ENCODE peak calls at places on chromosomes 16 and 17, in five cellular contexts. C, E, X, B and V are unnamed samples.

GRCh38 chr17:7497228-7497627 is 13.1 kb downstream of the POLR2A start:
- DNase-seq in C (no peak), E (no peak), X (no peak), B (no peak), V (no peak)

GRCh38 chr16:83793179-83793578 is 14.6 kb upstream of the HSBP1 start:
- DNase-seq in C (no peak), E (no peak), X (no peak), B (no peak), V (peak)

GRCh38 chr16:53558665-53559064 is 55.7 kb upstream of the AKTIP start:
- DNase-seq in C (no peak), E (no peak), X (no peak), B (no peak), V (no peak)

GRCh38 chr16:4631444-4631843 is 6.8 kb downstream of the MGRN1 start:
- DNase-seq in C (no peak), E (no peak), X (no peak), B (no peak), V (no peak)

GRCh38 chr17:12974319-12974661 is 43.5 kb downstream of the ELAC2 start:
- DNase-seq in C (no peak), E (peak), X (no peak), B (no peak), V (no peak)

GRCh38 chr16:88767546-88767945 is 17.5 kb downstream of the PIEZO1 start:
- DNase-seq in C (no peak), E (no peak), X (no peak), B (no peak), V (no peak)

GRCh38 chr16:62954144-62955032 is 918.1 kb upstream of the CDH8 start:
- DNase-seq in C (no peak), E (no peak), X (peak), B (no peak), V (peak)

GRCh38 chr16:12317856-12318591 is 341.5 kb downstream of the SNX29 start:
- DNase-seq in C (no peak), E (no peak), X (no peak), B (no peak), V (no peak)

GRCh38 chr16:22093952-22094351 is 1.6 kb downstream of the VWA3A start:
- DNase-seq in C (no peak), E (no peak), X (no peak), B (no peak), V (no peak)

GRCh38 chr17:81553616-81554181 is 1.5 kb upstream of the FAAP100 start:
- DNase-seq in C (peak), E (no peak), X (no peak), B (peak), V (no peak)

GRCh38 chr16:56294599-56294998 is 103.3 kb downstream of the GNAO1 start:
- DNase-seq in C (peak), E (no peak), X (no peak), B (peak), V (no peak)

GRCh38 chr17:381941-382643 is 29.5 kb upstream of the RPH3AL start:
- DNase-seq in C (no peak), E (no peak), X (no peak), B (no peak), V (peak)

GRCh38 chr16:20844054-20844453 is 37.7 kb downstream of the REXO5 start:
- DNase-seq in C (no peak), E (no peak), X (no peak), B (no peak), V (no peak)

GRCh38 chr16:22727285-22728166 is 86.4 kb upstream of the HS3ST2 start:
- DNase-seq in C (no peak), E (no peak), X (no peak), B (no peak), V (no peak)

GRCh38 chr16:57600952-57601580 is 27.4 kb upstream of the ADGRG1 start:
- DNase-seq in C (no peak), E (no peak), X (no peak), B (no peak), V (no peak)

GRCh38 chr17:45809484-45809883 is 25.4 kb downstream of the CRHR1 start:
- DNase-seq in C (no peak), E (no peak), X (no peak), B (no peak), V (no peak)

GRCh38 chr17:10127819-10128375 is 70.5 kb downstream of the GAS7 start:
- DNase-seq in C (peak), E (peak), X (peak), B (peak), V (peak)

GRCh38 chr17:55248077-55248476 is 16.7 kb upstream of the HLF start:
- DNase-seq in C (no peak), E (no peak), X (no peak), B (no peak), V (no peak)

GRCh38 chr17:17496189-17497064 is at the start of gene RASD1:
- DNase-seq in C (peak), E (peak), X (peak), B (peak), V (peak)

GRCh38 chr17:17498606-17499301 is 2.6 kb upstream of the RASD1 start:
- DNase-seq in C (no peak), E (no peak), X (no peak), B (no peak), V (peak)

GRCh38 chr17:17495448-17496188 is 577 bp downstream of the RASD1 start:
- DNase-seq in C (no peak), E (peak), X (peak), B (peak), V (peak)

GRCh38 chr17:17497845-17498520 is 1.8 kb upstream of the RASD1 start:
- DNase-seq in C (no peak), E (no peak), X (no peak), B (no peak), V (no peak)

GRCh38 chr17:17497065-17497844 is 1.1 kb upstream of the RASD1 start:
- DNase-seq in C (peak), E (no peak), X (no peak), B (peak), V (peak)
- H3K4me3 ChIP-seq in C (peak), E (peak), X (no peak), B (peak), V (peak)

GRCh38 chr17:73123606-73124320 is 31.3 kb upstream of the SLC39A11 start:
- DNase-seq in C (no peak), E (no peak), X (no peak), B (no peak), V (no peak)
- H3K4me3 ChIP-seq in C (no peak), E (no peak), X (no peak), B (no peak), V (no peak)

DNA sequence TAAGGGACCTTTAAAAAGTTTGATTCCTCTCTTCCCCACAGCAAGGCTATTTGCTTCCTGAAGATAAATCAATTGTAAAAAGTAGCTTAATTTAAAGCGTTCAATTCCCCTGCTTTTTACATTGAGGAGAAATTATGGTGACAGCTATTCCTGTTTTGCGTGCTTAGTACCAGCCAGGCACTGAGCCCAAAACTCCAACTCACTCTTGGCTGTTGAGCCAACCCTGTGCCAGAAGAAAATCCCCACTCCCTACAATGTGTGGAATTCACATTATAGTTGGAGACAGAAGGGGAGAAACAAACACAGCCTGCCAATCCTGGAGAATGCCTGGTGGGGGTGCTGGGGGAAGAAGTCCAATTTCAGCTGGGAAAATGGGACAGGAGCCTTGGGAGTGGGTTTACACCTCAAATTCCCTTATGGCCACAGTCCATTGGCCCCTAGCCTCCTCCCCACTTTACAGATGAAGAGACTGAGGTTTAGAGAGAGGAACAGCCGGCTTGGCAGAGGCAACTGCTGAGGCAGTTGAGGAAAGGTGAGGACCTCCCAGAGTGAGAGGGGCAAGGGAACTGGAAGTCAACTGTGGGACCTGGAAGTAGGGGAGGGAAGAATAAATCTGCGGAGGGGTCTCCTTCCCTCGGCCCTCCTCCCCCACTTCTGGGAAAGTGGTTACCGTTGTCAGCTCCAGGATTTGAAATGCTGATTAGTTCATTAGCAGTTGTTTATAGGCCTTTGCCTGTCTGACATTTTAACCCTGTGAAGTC is 26.1 kb downstream of the CDH1 start:
- DNase-seq in C (no peak), E (no peak), X (peak), B (peak), V (peak)
- H3K4me3 ChIP-seq in C (no peak), E (no peak), X (no peak), B (no peak), V (no peak)

GRCh38 chr17:58416937-58417299 is 416 bp downstream of the RNF43 start:
- DNase-seq in C (no peak), E (peak), X (peak), B (no peak), V (peak)
- H3K4me3 ChIP-seq in C (no peak), E (no peak), X (no peak), B (peak), V (peak)

GRCh38 chr17:78125138-78125913 is 3.2 kb downstream of the TMC6 start:
- DNase-seq in C (no peak), E (no peak), X (no peak), B (no peak), V (no peak)
- H3K4me3 ChIP-seq in C (no peak), E (no peak), X (no peak), B (no peak), V (no peak)

GRCh38 chr16:85689285-85689949 is 663 bp upstream of the GINS2 start:
- DNase-seq in C (no peak), E (no peak), X (no peak), B (peak), V (peak)
- H3K4me3 ChIP-seq in C (peak), E (no peak), X (no peak), B (peak), V (peak)

DNA sequence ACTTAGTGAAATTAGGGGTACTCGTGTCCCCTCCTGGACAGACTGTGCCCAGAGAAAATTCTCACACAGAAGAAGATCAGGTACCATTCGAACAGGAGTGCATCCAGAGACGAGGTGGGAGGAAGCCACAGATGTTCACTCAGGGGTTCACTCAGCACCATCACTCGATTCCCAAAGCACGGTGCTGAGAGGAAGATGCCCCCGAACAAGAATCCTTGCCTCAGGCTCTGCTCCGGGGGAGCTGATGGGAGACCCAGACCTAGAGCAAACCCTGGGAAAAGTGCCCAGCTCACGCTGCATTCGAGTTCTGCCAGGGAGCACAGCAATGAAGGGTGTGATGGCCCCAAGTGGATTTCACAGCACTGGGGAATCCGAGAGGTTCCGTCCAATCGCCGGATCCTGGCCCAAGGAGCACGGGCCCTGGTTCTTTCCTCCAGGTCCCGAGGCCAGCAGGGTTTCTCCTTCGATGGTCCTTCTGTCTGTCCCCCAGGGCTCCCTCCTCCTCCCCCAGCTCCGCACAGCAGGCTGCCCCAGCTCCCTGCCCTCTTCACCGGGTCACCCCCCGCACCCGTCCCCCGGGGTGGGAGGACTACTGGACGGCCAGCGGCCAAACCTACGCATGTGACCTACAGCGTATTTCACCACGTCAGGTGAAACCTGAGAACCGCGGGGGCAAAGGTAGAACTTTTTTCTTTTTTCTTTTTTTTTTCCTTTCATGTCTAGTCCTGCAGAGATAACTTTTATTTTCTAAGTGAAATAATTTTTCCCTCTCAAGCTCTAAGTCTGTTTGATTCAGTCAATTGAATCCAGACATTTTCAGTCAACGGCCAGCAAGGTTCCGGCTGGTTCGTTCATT is 10.2 kb upstream of the UBE2I start:
- DNase-seq in C (no peak), E (peak), X (no peak), B (no peak), V (peak)
- H3K4me3 ChIP-seq in C (no peak), E (no peak), X (no peak), B (no peak), V (no peak)

DNA sequence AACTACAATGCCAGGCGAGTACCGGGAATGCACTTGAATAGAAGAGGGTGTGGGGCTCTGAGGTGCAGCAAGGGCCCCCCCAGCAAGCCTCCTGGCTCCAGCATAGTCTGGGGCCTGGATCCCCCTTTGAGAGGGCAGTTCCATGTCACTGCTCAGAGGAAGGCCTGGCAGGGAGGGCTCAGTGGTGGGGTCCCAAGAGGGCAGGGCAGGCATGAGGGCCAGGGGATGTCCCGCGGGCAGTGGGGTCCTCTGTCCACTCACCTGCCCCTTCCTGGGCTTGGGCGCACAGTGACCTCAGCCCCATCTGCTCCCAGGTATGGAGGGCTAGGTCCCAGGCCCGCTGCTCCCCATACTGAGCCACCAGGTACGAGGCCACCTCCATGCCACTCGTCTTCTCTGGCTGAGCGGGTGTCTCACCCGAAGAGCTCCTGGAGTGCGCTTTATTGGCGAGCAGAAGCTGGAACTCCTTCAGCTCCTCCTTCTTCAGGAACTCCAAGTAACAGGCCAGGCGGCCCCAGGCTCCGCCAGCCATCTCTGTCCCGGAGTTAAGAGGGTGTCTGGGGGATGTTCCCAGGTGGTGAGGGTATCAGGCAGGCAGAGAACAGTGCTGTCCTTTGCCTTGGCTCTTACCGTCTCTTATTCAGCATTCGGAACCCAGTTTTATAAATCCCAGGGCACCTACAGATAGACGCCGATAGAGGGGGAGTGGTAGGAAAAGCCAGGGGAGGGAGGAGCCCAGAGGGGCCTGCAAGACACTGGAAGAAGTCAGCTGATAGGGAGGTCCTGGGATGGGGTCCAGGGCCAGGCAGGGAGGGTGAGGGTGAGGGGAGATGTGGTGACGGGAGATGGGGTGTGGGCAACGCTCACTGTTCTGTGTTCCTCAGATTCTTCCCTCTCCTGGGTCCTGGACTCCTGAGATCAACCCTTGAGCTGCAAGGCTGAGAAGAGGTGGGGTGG is 605 bp downstream of the NLRP1 start:
- DNase-seq in C (peak), E (peak), X (no peak), B (peak), V (no peak)
- H3K4me3 ChIP-seq in C (peak), E (peak), X (no peak), B (peak), V (no peak)

GRCh38 chr17:3657874-3658783 is 10.2 kb downstream of the TAX1BP3 start:
- DNase-seq in C (no peak), E (no peak), X (no peak), B (no peak), V (peak)

GRCh38 chr17:3655766-3656165 is 12.6 kb downstream of the TAX1BP3 start:
- DNase-seq in C (no peak), E (no peak), X (no peak), B (no peak), V (no peak)

GRCh38 chr17:3656755-3657587 is 11.4 kb downstream of the TAX1BP3 start:
- DNase-seq in C (no peak), E (no peak), X (no peak), B (no peak), V (peak)

GRCh38 chr17:3657588-3657869 is 10.8 kb downstream of the TAX1BP3 start:
- DNase-seq in C (no peak), E (no peak), X (no peak), B (no peak), V (no peak)

GRCh38 chr17:3656353-3656752 is 12.0 kb downstream of the TAX1BP3 start:
- DNase-seq in C (no peak), E (no peak), X (no peak), B (no peak), V (no peak)
- H3K4me3 ChIP-seq in C (no peak), E (no peak), X (no peak), B (no peak), V (no peak)

GRCh38 chr17:46851029-46851741 is at the start of gene WNT9B:
- DNase-seq in C (no peak), E (peak), X (peak), B (peak), V (peak)

GRCh38 chr17:46850688-46851028 is 725 bp upstream of the WNT9B start:
- DNase-seq in C (no peak), E (no peak), X (no peak), B (no peak), V (no peak)

GRCh38 chr17:46842835-46843234 is 8.5 kb upstream of the WNT9B start:
- DNase-seq in C (peak), E (no peak), X (peak), B (no peak), V (no peak)

GRCh38 chr17:46848534-46848933 is 2.8 kb upstream of the WNT9B start:
- DNase-seq in C (no peak), E (no peak), X (no peak), B (no peak), V (no peak)

DNA sequence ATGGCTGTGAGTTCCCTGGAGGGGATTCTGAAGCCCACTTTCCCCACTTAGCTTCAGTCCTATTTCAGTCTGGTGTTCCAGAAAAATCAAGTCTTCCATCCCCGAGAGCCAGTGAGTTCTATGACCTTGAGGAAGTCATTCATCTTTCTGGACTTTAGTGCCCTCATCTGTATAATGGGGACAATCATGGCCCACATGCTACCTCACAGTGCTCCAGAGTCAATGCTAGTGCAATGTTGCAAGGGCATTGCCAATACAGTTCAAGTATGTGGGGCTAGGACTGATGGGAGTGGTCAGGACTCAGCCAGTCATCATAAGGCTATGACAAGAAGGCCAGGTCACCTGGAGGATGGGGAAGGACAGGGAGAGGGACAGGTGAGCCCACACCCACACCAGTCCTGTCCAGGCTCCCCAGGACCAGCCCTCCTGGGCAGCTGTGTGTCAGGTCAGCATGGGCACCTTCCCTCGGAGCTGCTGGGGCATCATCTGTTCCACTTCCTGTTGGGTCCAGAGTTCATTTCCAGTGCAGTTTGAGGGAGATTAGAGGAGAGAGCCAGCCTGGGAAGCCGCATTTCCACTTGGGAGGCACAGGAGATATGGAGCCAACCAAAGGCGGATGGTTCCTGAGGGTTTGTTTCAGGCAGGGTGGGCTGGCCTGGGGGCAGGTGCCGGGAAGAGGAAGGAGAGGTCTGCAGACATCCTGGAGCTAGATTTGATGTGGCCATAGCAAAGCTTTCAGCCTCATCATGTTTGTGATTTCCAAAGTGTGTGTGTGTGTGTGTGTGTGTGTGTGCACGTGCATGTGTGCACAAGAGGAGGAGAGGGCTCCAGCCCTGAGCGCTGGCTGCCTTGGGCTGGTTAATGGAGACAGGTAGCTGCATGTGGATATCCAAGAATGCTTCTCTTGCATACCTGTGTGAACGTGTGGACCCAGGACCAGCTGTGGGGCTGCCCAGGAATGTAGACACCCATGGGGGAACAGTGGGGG is 3.9 kb upstream of the WNT9B start:
- DNase-seq in C (no peak), E (no peak), X (no peak), B (no peak), V (no peak)
- H3K4me3 ChIP-seq in C (no peak), E (no peak), X (no peak), B (no peak), V (no peak)